ENCODE peak calls at places on chromosome 20, in ten cellular contexts. One of them, this sample, is unnamed.

GRCh38 chr20:5510446-5510845 is 193.7 kb upstream of the PROKR2 start:
- DNase-seq in HFFc6: no peak
- DNase-seq in progenitor cell of endocrine pancreas: peak; percentile 11
- DNase-seq in astrocyte of the spinal cord: peak; percentile 3
- DNase-seq in GM23338: peak; percentile 67
- DNase-seq in fibroblast of lung: no peak
- DNase-seq in H9: peak; percentile 66
- DNase-seq in RWPE1: no peak
- DNase-seq in CD4-positive, alpha-beta T cell: no peak
- DNase-seq in bronchial epithelial cell: no peak
- DNase-seq in this sample: no peak

GRCh38 chr20:58712116-58712822 is 19.7 kb downstream of the NPEPL1 start:
- DNase-seq in CD4-positive, alpha-beta T cell: no peak
- DNase-seq in H9: peak; percentile 23
- DNase-seq in GM23338: no peak
- DNase-seq in HFFc6: no peak
- DNase-seq in progenitor cell of endocrine pancreas: no peak
- DNase-seq in bronchial epithelial cell: no peak
- DNase-seq in astrocyte of the spinal cord: no peak
- DNase-seq in RWPE1: no peak
- DNase-seq in fibroblast of lung: no peak
- DNase-seq in this sample: no peak

GRCh38 chr20:57442160-57442887 is 51.1 kb downstream of the RBM38 start:
- DNase-seq in progenitor cell of endocrine pancreas: no peak
- DNase-seq in RWPE1: no peak
- DNase-seq in HFFc6: no peak
- DNase-seq in fibroblast of lung: no peak
- DNase-seq in H9: no peak
- DNase-seq in GM23338: no peak
- DNase-seq in bronchial epithelial cell: no peak
- DNase-seq in astrocyte of the spinal cord: no peak
- DNase-seq in CD4-positive, alpha-beta T cell: no peak
- DNase-seq in this sample: no peak

GRCh38 chr20:38298768-38299288 is 5.1 kb upstream of the BPI start:
- DNase-seq in CD4-positive, alpha-beta T cell: no peak
- DNase-seq in GM23338: no peak
- DNase-seq in HFFc6: no peak
- DNase-seq in progenitor cell of endocrine pancreas: no peak
- DNase-seq in fibroblast of lung: peak; percentile 79
- DNase-seq in RWPE1: no peak
- DNase-seq in astrocyte of the spinal cord: peak; percentile 46
- DNase-seq in H9: no peak
- DNase-seq in bronchial epithelial cell: peak; percentile 32
- DNase-seq in this sample: no peak

GRCh38 chr20:31368301-31368700 is at the start of gene DEFB118:
- DNase-seq in GM23338: no peak
- DNase-seq in astrocyte of the spinal cord: no peak
- DNase-seq in H9: no peak
- DNase-seq in bronchial epithelial cell: no peak
- DNase-seq in RWPE1: no peak
- DNase-seq in fibroblast of lung: no peak
- DNase-seq in CD4-positive, alpha-beta T cell: no peak
- DNase-seq in HFFc6: no peak
- DNase-seq in progenitor cell of endocrine pancreas: no peak
- DNase-seq in this sample: no peak

GRCh38 chr20:57323034-57323433 is 6.6 kb upstream of the SPO11 start:
- DNase-seq in progenitor cell of endocrine pancreas: no peak
- DNase-seq in GM23338: peak; percentile 50
- DNase-seq in astrocyte of the spinal cord: no peak
- DNase-seq in HFFc6: peak; percentile 1
- DNase-seq in RWPE1: peak; percentile 93
- DNase-seq in H9: peak; percentile 71
- DNase-seq in fibroblast of lung: no peak
- DNase-seq in CD4-positive, alpha-beta T cell: no peak
- DNase-seq in bronchial epithelial cell: peak; percentile 76
- DNase-seq in this sample: no peak

GRCh38 chr20:37393863-37394542 is 48.1 kb downstream of the SRC start:
- DNase-seq in fibroblast of lung: no peak
- DNase-seq in H9: no peak
- DNase-seq in RWPE1: no peak
- DNase-seq in GM23338: no peak
- DNase-seq in HFFc6: no peak
- DNase-seq in astrocyte of the spinal cord: no peak
- DNase-seq in progenitor cell of endocrine pancreas: no peak
- DNase-seq in bronchial epithelial cell: no peak
- DNase-seq in CD4-positive, alpha-beta T cell: no peak
- DNase-seq in this sample: no peak

GRCh38 chr20:20204326-20204725 is 152.0 kb downstream of the CFAP61 start:
- DNase-seq in GM23338: no peak
- DNase-seq in fibroblast of lung: no peak
- DNase-seq in RWPE1: no peak
- DNase-seq in HFFc6: no peak
- DNase-seq in bronchial epithelial cell: no peak
- DNase-seq in astrocyte of the spinal cord: no peak
- DNase-seq in CD4-positive, alpha-beta T cell: no peak
- DNase-seq in H9: no peak
- DNase-seq in progenitor cell of endocrine pancreas: no peak
- DNase-seq in this sample: no peak

GRCh38 chr20:38304845-38305447 is 990 bp downstream of the BPI start:
- DNase-seq in RWPE1: peak; percentile 46
- DNase-seq in H9: peak; percentile 71
- DNase-seq in astrocyte of the spinal cord: peak; percentile 12
- DNase-seq in CD4-positive, alpha-beta T cell: no peak
- DNase-seq in fibroblast of lung: peak; percentile 37
- DNase-seq in progenitor cell of endocrine pancreas: no peak
- DNase-seq in HFFc6: peak; percentile 45
- DNase-seq in bronchial epithelial cell: peak; percentile 26
- DNase-seq in GM23338: peak; percentile 78
- DNase-seq in this sample: no peak

GRCh38 chr20:32444474-32445220 is 86.5 kb downstream of the ASXL1 start:
- DNase-seq in GM23338: no peak
- DNase-seq in CD4-positive, alpha-beta T cell: no peak
- DNase-seq in progenitor cell of endocrine pancreas: no peak
- DNase-seq in HFFc6: no peak
- DNase-seq in bronchial epithelial cell: no peak
- DNase-seq in astrocyte of the spinal cord: no peak
- DNase-seq in fibroblast of lung: no peak
- DNase-seq in RWPE1: no peak
- DNase-seq in H9: peak; percentile 20
- DNase-seq in this sample: no peak

GRCh38 chr20:20358801-20359200 is 9.1 kb upstream of the INSM1 start:
- DNase-seq in HFFc6: no peak
- DNase-seq in RWPE1: no peak
- DNase-seq in CD4-positive, alpha-beta T cell: no peak
- DNase-seq in H9: no peak
- DNase-seq in progenitor cell of endocrine pancreas: no peak
- DNase-seq in fibroblast of lung: no peak
- DNase-seq in GM23338: no peak
- DNase-seq in bronchial epithelial cell: no peak
- DNase-seq in astrocyte of the spinal cord: no peak
- DNase-seq in this sample: no peak

GRCh38 chr20:63754008-63754407 is 14.4 kb downstream of the SLC2A4RG start:
- DNase-seq in RWPE1: no peak
- DNase-seq in bronchial epithelial cell: no peak
- DNase-seq in astrocyte of the spinal cord: no peak
- DNase-seq in progenitor cell of endocrine pancreas: no peak
- DNase-seq in CD4-positive, alpha-beta T cell: no peak
- DNase-seq in HFFc6: no peak
- DNase-seq in H9: peak; percentile 38
- DNase-seq in GM23338: peak; percentile 33
- DNase-seq in fibroblast of lung: no peak
- DNase-seq in this sample: no peak

DNA sequence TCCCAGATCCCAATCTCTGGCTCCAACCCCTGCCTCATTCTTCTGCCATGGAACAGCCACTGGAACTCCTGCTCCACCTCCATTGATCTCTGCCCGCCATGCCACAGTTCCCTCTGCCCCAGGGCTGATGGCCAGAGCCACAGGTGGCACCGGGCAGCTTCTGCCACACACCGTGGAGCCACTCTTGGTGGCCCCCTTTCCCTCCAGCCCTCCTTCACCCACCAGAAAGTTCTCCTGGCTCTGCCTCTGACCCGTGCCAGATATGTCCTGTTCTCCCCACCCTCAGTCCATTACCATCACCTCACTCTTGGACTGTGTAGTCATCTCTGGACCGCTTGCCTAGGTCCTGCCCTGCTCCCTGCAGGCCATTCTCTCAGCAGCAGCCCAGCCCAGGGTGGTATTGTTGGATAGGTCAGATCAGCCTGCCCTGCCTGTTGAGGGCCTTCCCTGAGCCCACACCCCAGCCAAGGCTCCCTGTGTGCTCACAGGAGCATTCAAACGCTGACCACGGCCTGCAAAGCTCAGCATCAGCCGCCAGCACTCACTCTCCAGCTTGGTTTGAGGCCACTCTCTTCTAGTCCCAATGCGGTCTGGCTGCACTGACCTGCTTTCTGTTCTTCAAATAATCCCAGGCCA is 16.8 kb upstream of the SYNDIG1 start:
- DNase-seq in GM23338: no peak
- DNase-seq in H9: no peak
- DNase-seq in astrocyte of the spinal cord: no peak
- DNase-seq in CD4-positive, alpha-beta T cell: no peak
- DNase-seq in bronchial epithelial cell: no peak
- DNase-seq in HFFc6: no peak
- DNase-seq in fibroblast of lung: no peak
- DNase-seq in progenitor cell of endocrine pancreas: no peak
- DNase-seq in RWPE1: no peak
- DNase-seq in this sample: no peak
- TF ChIP-seq CTCF in GM23338: no peak
- TF ChIP-seq CTCF in H9: no peak
- TF ChIP-seq CTCF in astrocyte of the spinal cord: no peak
- TF ChIP-seq CTCF in CD4-positive, alpha-beta T cell: no peak
- TF ChIP-seq CTCF in bronchial epithelial cell: no peak
- TF ChIP-seq CTCF in HFFc6: peak; percentile 10
- TF ChIP-seq CTCF in fibroblast of lung: no peak
- TF ChIP-seq CTCF in progenitor cell of endocrine pancreas: no peak
- TF ChIP-seq CTCF in RWPE1: no peak
- TF ChIP-seq CTCF in this sample: no peak

GRCh38 chr20:60365063-60365640 is 406.9 kb downstream of the CDH26 start:
- DNase-seq in progenitor cell of endocrine pancreas: no peak
- DNase-seq in CD4-positive, alpha-beta T cell: no peak
- DNase-seq in bronchial epithelial cell: no peak
- DNase-seq in astrocyte of the spinal cord: no peak
- DNase-seq in H9: peak; percentile 63
- DNase-seq in RWPE1: no peak
- DNase-seq in HFFc6: no peak
- DNase-seq in fibroblast of lung: no peak
- DNase-seq in GM23338: peak; percentile 52
- DNase-seq in this sample: no peak
- TF ChIP-seq CTCF in progenitor cell of endocrine pancreas: peak; percentile 15
- TF ChIP-seq CTCF in CD4-positive, alpha-beta T cell: no peak
- TF ChIP-seq CTCF in bronchial epithelial cell: no peak
- TF ChIP-seq CTCF in astrocyte of the spinal cord: peak; percentile 6
- TF ChIP-seq CTCF in H9: peak; percentile 72
- TF ChIP-seq CTCF in RWPE1: no peak
- TF ChIP-seq CTCF in HFFc6: peak; percentile 23
- TF ChIP-seq CTCF in fibroblast of lung: peak; percentile 11
- TF ChIP-seq CTCF in GM23338: peak; percentile 33
- TF ChIP-seq CTCF in this sample: no peak

GRCh38 chr20:16946097-16946496 is 197.9 kb downstream of the OTOR start:
- DNase-seq in RWPE1: no peak
- DNase-seq in progenitor cell of endocrine pancreas: no peak
- DNase-seq in astrocyte of the spinal cord: no peak
- DNase-seq in fibroblast of lung: no peak
- DNase-seq in CD4-positive, alpha-beta T cell: no peak
- DNase-seq in bronchial epithelial cell: no peak
- DNase-seq in H9: no peak
- DNase-seq in HFFc6: no peak
- DNase-seq in GM23338: no peak
- DNase-seq in this sample: no peak
- TF ChIP-seq CTCF in RWPE1: no peak
- TF ChIP-seq CTCF in progenitor cell of endocrine pancreas: no peak
- TF ChIP-seq CTCF in astrocyte of the spinal cord: no peak
- TF ChIP-seq CTCF in fibroblast of lung: no peak
- TF ChIP-seq CTCF in CD4-positive, alpha-beta T cell: no peak
- TF ChIP-seq CTCF in bronchial epithelial cell: no peak
- TF ChIP-seq CTCF in H9: no peak
- TF ChIP-seq CTCF in HFFc6: no peak
- TF ChIP-seq CTCF in GM23338: no peak
- TF ChIP-seq CTCF in this sample: no peak

GRCh38 chr20:46307139-46307998 is 929 bp downstream of the CDH22 start:
- DNase-seq in progenitor cell of endocrine pancreas: peak; percentile 36
- DNase-seq in GM23338: peak; percentile 92
- DNase-seq in astrocyte of the spinal cord: peak; percentile 14
- DNase-seq in H9: peak; percentile 84
- DNase-seq in CD4-positive, alpha-beta T cell: peak; percentile 64
- DNase-seq in bronchial epithelial cell: peak; percentile 22
- DNase-seq in fibroblast of lung: peak; percentile 50
- DNase-seq in HFFc6: peak; percentile 8
- DNase-seq in RWPE1: peak; percentile 87
- DNase-seq in this sample: no peak

GRCh38 chr20:46306743-46307138 is 1.6 kb downstream of the CDH22 start:
- DNase-seq in H9: no peak
- DNase-seq in astrocyte of the spinal cord: no peak
- DNase-seq in CD4-positive, alpha-beta T cell: no peak
- DNase-seq in fibroblast of lung: no peak
- DNase-seq in progenitor cell of endocrine pancreas: no peak
- DNase-seq in GM23338: no peak
- DNase-seq in bronchial epithelial cell: no peak
- DNase-seq in RWPE1: no peak
- DNase-seq in HFFc6: no peak
- DNase-seq in this sample: no peak

GRCh38 chr20:46309945-46310344 is 1.6 kb upstream of the CDH22 start:
- DNase-seq in progenitor cell of endocrine pancreas: no peak
- DNase-seq in fibroblast of lung: no peak
- DNase-seq in HFFc6: no peak
- DNase-seq in H9: no peak
- DNase-seq in astrocyte of the spinal cord: no peak
- DNase-seq in CD4-positive, alpha-beta T cell: no peak
- DNase-seq in GM23338: no peak
- DNase-seq in RWPE1: no peak
- DNase-seq in bronchial epithelial cell: no peak
- DNase-seq in this sample: no peak

GRCh38 chr20:46307999-46308257 is 370 bp downstream of the CDH22 start:
- DNase-seq in fibroblast of lung: no peak
- DNase-seq in CD4-positive, alpha-beta T cell: no peak
- DNase-seq in bronchial epithelial cell: no peak
- DNase-seq in progenitor cell of endocrine pancreas: no peak
- DNase-seq in H9: no peak
- DNase-seq in HFFc6: no peak
- DNase-seq in astrocyte of the spinal cord: no peak
- DNase-seq in RWPE1: no peak
- DNase-seq in GM23338: no peak
- DNase-seq in this sample: no peak

GRCh38 chr20:46308258-46309157 is at the start of gene CDH22:
- DNase-seq in RWPE1: peak; percentile 77
- DNase-seq in GM23338: peak; percentile 84
- DNase-seq in astrocyte of the spinal cord: no peak
- DNase-seq in progenitor cell of endocrine pancreas: peak; percentile 47
- DNase-seq in H9: peak; percentile 53
- DNase-seq in CD4-positive, alpha-beta T cell: peak; percentile 16
- DNase-seq in fibroblast of lung: peak; percentile 19
- DNase-seq in HFFc6: peak; percentile 11
- DNase-seq in bronchial epithelial cell: no peak
- DNase-seq in this sample: no peak
- TF ChIP-seq CTCF in RWPE1: peak; percentile 81
- TF ChIP-seq CTCF in GM23338: peak; percentile 16
- TF ChIP-seq CTCF in astrocyte of the spinal cord: peak; percentile 10
- TF ChIP-seq CTCF in progenitor cell of endocrine pancreas: peak; percentile 63
- TF ChIP-seq CTCF in H9: peak; percentile 60
- TF ChIP-seq CTCF in CD4-positive, alpha-beta T cell: no peak
- TF ChIP-seq CTCF in fibroblast of lung: peak; percentile 32
- TF ChIP-seq CTCF in HFFc6: peak; percentile 49
- TF ChIP-seq CTCF in bronchial epithelial cell: peak; percentile 20
- TF ChIP-seq CTCF in this sample: peak; percentile 24

GRCh38 chr20:35604444-35604750 is 11.2 kb upstream of the SPAG4 start:
- DNase-seq in bronchial epithelial cell: peak; percentile 29
- DNase-seq in GM23338: peak; percentile 92
- DNase-seq in fibroblast of lung: no peak
- DNase-seq in CD4-positive, alpha-beta T cell: no peak
- DNase-seq in H9: peak; percentile 83
- DNase-seq in astrocyte of the spinal cord: no peak
- DNase-seq in RWPE1: no peak
- DNase-seq in HFFc6: no peak
- DNase-seq in progenitor cell of endocrine pancreas: no peak
- DNase-seq in this sample: no peak
- TF ChIP-seq CTCF in bronchial epithelial cell: peak; percentile 56
- TF ChIP-seq CTCF in GM23338: peak; percentile 72
- TF ChIP-seq CTCF in fibroblast of lung: peak; percentile 39
- TF ChIP-seq CTCF in CD4-positive, alpha-beta T cell: peak; percentile 19
- TF ChIP-seq CTCF in H9: peak; percentile 75
- TF ChIP-seq CTCF in astrocyte of the spinal cord: peak; percentile 50
- TF ChIP-seq CTCF in RWPE1: no peak
- TF ChIP-seq CTCF in HFFc6: peak; percentile 69
- TF ChIP-seq CTCF in progenitor cell of endocrine pancreas: peak; percentile 28
- TF ChIP-seq CTCF in this sample: peak; percentile 48